ENCODE peak calls at places on chromosomes 11 and 22, in four cellular contexts. One of them, this sample, is unnamed.

GRCh38 chr11:59184876-59185275 is 12.9 kb downstream of the DTX4 start:
- DNase-seq in HTR-8/SVneo: no peak
- DNase-seq in LoVo: no peak
- DNase-seq in colonic mucosa: no peak
- DNase-seq in this sample: no peak

GRCh38 chr22:20433686-20434241 is 3.9 kb downstream of the SCARF2 start:
- DNase-seq in HTR-8/SVneo: no peak
- DNase-seq in LoVo: no peak
- DNase-seq in colonic mucosa: no peak
- DNase-seq in this sample: no peak

GRCh38 chr11:44171518-44171917 is 76.0 kb downstream of the EXT2 start:
- DNase-seq in HTR-8/SVneo: no peak
- DNase-seq in LoVo: no peak
- DNase-seq in colonic mucosa: no peak
- DNase-seq in this sample: no peak

GRCh38 chr11:111512296-111513239 is at the start of gene BTG4:
- DNase-seq in HTR-8/SVneo: no peak
- DNase-seq in LoVo: no peak
- DNase-seq in colonic mucosa: no peak
- DNase-seq in this sample: no peak

GRCh38 chr11:73130181-73130580 is 11.9 kb downstream of the FCHSD2 start:
- DNase-seq in HTR-8/SVneo: no peak
- DNase-seq in LoVo: no peak
- DNase-seq in colonic mucosa: no peak
- DNase-seq in this sample: no peak

GRCh38 chr22:49426098-49426497 is 401.6 kb downstream of the BRD1 start:
- DNase-seq in HTR-8/SVneo: no peak
- DNase-seq in LoVo: no peak
- DNase-seq in colonic mucosa: no peak
- DNase-seq in this sample: no peak

GRCh38 chr11:65041206-65042035 is at the start of gene SAC3D1:
- DNase-seq in HTR-8/SVneo: no peak
- DNase-seq in LoVo: peak
- DNase-seq in colonic mucosa: no peak
- DNase-seq in this sample: peak

GRCh38 chr11:14299921-14300320 is 59.1 kb downstream of the RRAS2 start:
- DNase-seq in HTR-8/SVneo: no peak
- DNase-seq in LoVo: no peak
- DNase-seq in colonic mucosa: no peak
- DNase-seq in this sample: no peak

GRCh38 chr11:124839972-124840621 is 25.1 kb upstream of the ROBO3 start:
- DNase-seq in HTR-8/SVneo: no peak
- DNase-seq in LoVo: no peak
- DNase-seq in colonic mucosa: no peak
- DNase-seq in this sample: no peak

GRCh38 chr11:6603287-6604080 is at the start of the genes ILK and RRP8:
- DNase-seq in HTR-8/SVneo: peak
- DNase-seq in LoVo: peak
- DNase-seq in colonic mucosa: peak
- DNase-seq in this sample: peak

GRCh38 chr11:2480874-2481220 is 36.0 kb downstream of the KCNQ1 start:
- DNase-seq in HTR-8/SVneo: no peak
- DNase-seq in LoVo: no peak
- DNase-seq in colonic mucosa: no peak
- DNase-seq in this sample: no peak

GRCh38 chr11:20363149-20363499 is 390 bp upstream of the HTATIP2 start:
- DNase-seq in HTR-8/SVneo: no peak
- DNase-seq in LoVo: no peak
- DNase-seq in colonic mucosa: no peak
- DNase-seq in this sample: no peak

GRCh38 chr11:130414107-130415088 is 14.0 kb downstream of the ADAMTS8 start:
- DNase-seq in HTR-8/SVneo: no peak
- DNase-seq in LoVo: no peak
- DNase-seq in colonic mucosa: no peak
- DNase-seq in this sample: no peak

GRCh38 chr11:130601141-130601540 is 152.7 kb downstream of the ADAMTS15 start:
- DNase-seq in HTR-8/SVneo: no peak
- DNase-seq in LoVo: no peak
- DNase-seq in colonic mucosa: no peak
- DNase-seq in this sample: no peak

GRCh38 chr11:119845756-119846155 is 116.8 kb upstream of the NECTIN1 start:
- DNase-seq in HTR-8/SVneo: peak
- DNase-seq in LoVo: peak
- DNase-seq in colonic mucosa: no peak
- DNase-seq in this sample: no peak

GRCh38 chr22:39710380-39711117 is 140.0 kb downstream of the CACNA1I start:
- DNase-seq in HTR-8/SVneo: no peak
- DNase-seq in LoVo: no peak
- DNase-seq in colonic mucosa: no peak
- DNase-seq in this sample: no peak

GRCh38 chr11:130786987-130787688 is 129.1 kb downstream of the SNX19 start:
- DNase-seq in HTR-8/SVneo: peak
- DNase-seq in LoVo: peak
- DNase-seq in colonic mucosa: no peak
- DNase-seq in this sample: no peak

GRCh38 chr11:20050551-20051333 is 109.5 kb downstream of the DBX1 start:
- DNase-seq in HTR-8/SVneo: peak
- DNase-seq in LoVo: no peak
- DNase-seq in colonic mucosa: no peak
- DNase-seq in this sample: no peak

GRCh38 chr11:12655842-12656241 is 18.4 kb upstream of the TEAD1 start:
- DNase-seq in HTR-8/SVneo: no peak
- DNase-seq in LoVo: no peak
- DNase-seq in colonic mucosa: no peak
- DNase-seq in this sample: no peak

GRCh38 chr22:45997077-45997774 is 20.3 kb upstream of the WNT7B start:
- DNase-seq in HTR-8/SVneo: peak
- DNase-seq in LoVo: no peak
- DNase-seq in colonic mucosa: peak
- DNase-seq in this sample: no peak

GRCh38 chr11:3854660-3854976 is 846 bp upstream of the STIM1 start:
- DNase-seq in HTR-8/SVneo: no peak
- DNase-seq in LoVo: no peak
- DNase-seq in colonic mucosa: no peak
- DNase-seq in this sample: no peak

GRCh38 chr22:42630901-42631602 is 9.3 kb downstream of the ATP5MGL start:
- DNase-seq in HTR-8/SVneo: peak
- DNase-seq in LoVo: no peak
- DNase-seq in colonic mucosa: no peak
- DNase-seq in this sample: no peak

GRCh38 chr11:129625930-129626329 is 189.7 kb upstream of the TMEM45B start:
- DNase-seq in HTR-8/SVneo: no peak
- DNase-seq in LoVo: no peak
- DNase-seq in colonic mucosa: no peak
- DNase-seq in this sample: no peak

GRCh38 chr11:10379022-10379421 is 74.1 kb downstream of the ADM start:
- DNase-seq in HTR-8/SVneo: no peak
- DNase-seq in LoVo: no peak
- DNase-seq in colonic mucosa: no peak
- DNase-seq in this sample: no peak

GRCh38 chr22:37951305-37951704 is 2.1 kb downstream of the C22orf23 start:
- DNase-seq in HTR-8/SVneo: no peak
- DNase-seq in LoVo: no peak
- DNase-seq in colonic mucosa: no peak
- DNase-seq in this sample: no peak

GRCh38 chr22:23035557-23036277 is 34.6 kb upstream of the GNAZ start:
- DNase-seq in HTR-8/SVneo: no peak
- DNase-seq in LoVo: no peak
- DNase-seq in colonic mucosa: no peak
- DNase-seq in this sample: no peak

GRCh38 chr11:115425243-115425642 is 79.0 kb downstream of the CADM1 start:
- DNase-seq in HTR-8/SVneo: no peak
- DNase-seq in LoVo: no peak
- DNase-seq in colonic mucosa: no peak
- DNase-seq in this sample: no peak

GRCh38 chr11:70413151-70413550 is 14.8 kb downstream of the CTTN start:
- DNase-seq in HTR-8/SVneo: no peak
- DNase-seq in LoVo: no peak
- DNase-seq in colonic mucosa: no peak
- DNase-seq in this sample: no peak

This sample was measured in HCT116.